ENCODE peak calls at places on chromosome 11, in four cellular contexts. B is H9, X is psoas muscle, J is natural killer cell. D is an unnamed sample.

GRCh38 chr11:95301497-95301896 is 70.5 kb upstream of the SESN3 start:
- DNase-seq in B (no peak), X (no peak), J (no peak), D (no peak)

GRCh38 chr11:10937416-10937815 is 79.6 kb upstream of the ZBED5 start:
- DNase-seq in B (no peak), X (no peak), J (no peak), D (no peak)

GRCh38 chr11:125593113-125593761 is 585 bp downstream of the STT3A start:
- DNase-seq in B (no peak), X (no peak), J (no peak), D (no peak)

GRCh38 chr11:102244681-102245409 is 72.4 kb upstream of the BIRC3 start:
- DNase-seq in B (no peak), X (no peak), J (no peak), D (no peak)

GRCh38 chr11:59551651-59552521 is 40.5 kb downstream of the OR4D9 start:
- DNase-seq in B (peak), X (no peak), J (no peak), D (no peak)

GRCh38 chr11:2581931-2582435 is 117.8 kb downstream of the KCNQ1OT1 start:
- DNase-seq in B (peak), X (peak), J (peak), D (no peak)

GRCh38 chr11:67332081-67332691 is 21.2 kb downstream of the POLD4 start:
- DNase-seq in B (no peak), X (no peak), J (no peak), D (no peak)

GRCh38 chr11:118343981-118344521 is at the start of gene CD3G:
- DNase-seq in B (no peak), X (no peak), J (no peak), D (no peak)

GRCh38 chr11:70124321-70125061 is 46.4 kb downstream of the ANO1 start:
- DNase-seq in B (no peak), X (no peak), J (no peak), D (no peak)

GRCh38 chr11:92528051-92528450 is 303.4 kb downstream of the FAT3 start:
- DNase-seq in B (no peak), X (no peak), J (no peak), D (no peak)

GRCh38 chr11:135027461-135027860 is 615.4 kb upstream of the B3GAT1 start:
- DNase-seq in B (peak), X (no peak), J (no peak), D (no peak)

GRCh38 chr11:67732045-67732787 is 57.8 kb upstream of the ALDH3B2 start:
- DNase-seq in B (peak), X (peak), J (peak), D (no peak)

GRCh38 chr11:2251138-2251537 is 19.2 kb downstream of the ASCL2 start:
- DNase-seq in B (no peak), X (no peak), J (no peak), D (no peak)

GRCh38 chr11:66745356-66746235 is 16.6 kb upstream of the SPTBN2 start:
- DNase-seq in B (peak), X (no peak), J (no peak), D (no peak)

GRCh38 chr11:70661763-70662501 is 263.6 kb downstream of the CTTN start:
- DNase-seq in B (peak), X (no peak), J (no peak), D (no peak)

GRCh38 chr11:27618591-27618990 is 81.7 kb downstream of the BDNF start:
- DNase-seq in B (no peak), X (no peak), J (no peak), D (no peak)

GRCh38 chr11:134313379-134313778 is 18.4 kb upstream of the GLB1L2 start:
- DNase-seq in B (no peak), X (no peak), J (no peak), D (no peak)

GRCh38 chr11:62001450-62002178 is 34.2 kb upstream of the FTH1 start:
- DNase-seq in B (no peak), X (no peak), J (no peak), D (no peak)

GRCh38 chr11:84232511-84232910 is 946.3 kb upstream of the CCDC90B start:
- DNase-seq in B (no peak), X (no peak), J (no peak), D (no peak)

GRCh38 chr11:17788084-17788483 is 53.5 kb downstream of the KCNC1 start:
- DNase-seq in B (no peak), X (peak), J (no peak), D (no peak)

GRCh38 chr11:119933164-119933563 is 204.2 kb upstream of the NECTIN1 start:
- DNase-seq in B (no peak), X (no peak), J (no peak), D (no peak)

GRCh38 chr11:85627332-85627997 is at the start of gene DLG2:
- DNase-seq in B (no peak), X (no peak), J (peak), D (no peak)

GRCh38 chr11:117744471-117745280 is 52.3 kb downstream of the DSCAML1 start:
- DNase-seq in B (no peak), X (no peak), J (no peak), D (no peak)

GRCh38 chr11:116217006-116217405 is 555.8 kb downstream of the BUD13 start:
- DNase-seq in B (no peak), X (no peak), J (no peak), D (no peak)

GRCh38 chr11:13883042-13883441 is 79.5 kb upstream of the SPON1 start:
- DNase-seq in B (no peak), X (no peak), J (no peak), D (no peak)

GRCh38 chr11:134385171-134385570 is 26.9 kb downstream of the B3GAT1 start:
- DNase-seq in B (no peak), X (no peak), J (no peak), D (no peak)

GRCh38 chr11:50246699-50247098 is 214.0 kb downstream of the OR4C45 start:
- DNase-seq in B (no peak), X (no peak), J (no peak), D (no peak)

GRCh38 chr11:9980931-9981330 is 313.1 kb downstream of the SBF2 start:
- DNase-seq in B (no peak), X (no peak), J (no peak), D (no peak)

GRCh38 chr11:1193326-1194230 is 29.3 kb upstream of the MUC5B start:
- DNase-seq in B (peak), X (peak), J (peak), D (peak)

GRCh38 chr11:120197254-120197891 is 13.5 kb upstream of the OAF start:
- DNase-seq in B (peak), X (peak), J (no peak), D (no peak)

GRCh38 chr11:119198925-119199324 is 7.2 kb upstream of the CBL start:
- DNase-seq in B (no peak), X (no peak), J (no peak), D (no peak)

GRCh38 chr11:113351490-113351889 is 36.1 kb upstream of the ANKK1 start:
- DNase-seq in B (no peak), X (no peak), J (no peak), D (no peak)

GRCh38 chr11:134630896-134631295 is 218.9 kb upstream of the B3GAT1 start:
- DNase-seq in B (no peak), X (no peak), J (no peak), D (peak)

GRCh38 chr11:34356918-34357645 is 728 bp downstream of the ABTB2 start:
- DNase-seq in B (peak), X (peak), J (peak), D (peak)

GRCh38 chr11:110947100-110947499 is 234.9 kb upstream of the ARHGAP20 start:
- DNase-seq in B (no peak), X (peak), J (no peak), D (no peak)

GRCh38 chr11:20865161-20865560 is 195.8 kb downstream of the NELL1 start:
- DNase-seq in B (no peak), X (no peak), J (no peak), D (no peak)

GRCh38 chr11:34754171-34754823 is 133.4 kb downstream of the EHF start:
- DNase-seq in B (no peak), X (no peak), J (no peak), D (no peak)

DNA sequence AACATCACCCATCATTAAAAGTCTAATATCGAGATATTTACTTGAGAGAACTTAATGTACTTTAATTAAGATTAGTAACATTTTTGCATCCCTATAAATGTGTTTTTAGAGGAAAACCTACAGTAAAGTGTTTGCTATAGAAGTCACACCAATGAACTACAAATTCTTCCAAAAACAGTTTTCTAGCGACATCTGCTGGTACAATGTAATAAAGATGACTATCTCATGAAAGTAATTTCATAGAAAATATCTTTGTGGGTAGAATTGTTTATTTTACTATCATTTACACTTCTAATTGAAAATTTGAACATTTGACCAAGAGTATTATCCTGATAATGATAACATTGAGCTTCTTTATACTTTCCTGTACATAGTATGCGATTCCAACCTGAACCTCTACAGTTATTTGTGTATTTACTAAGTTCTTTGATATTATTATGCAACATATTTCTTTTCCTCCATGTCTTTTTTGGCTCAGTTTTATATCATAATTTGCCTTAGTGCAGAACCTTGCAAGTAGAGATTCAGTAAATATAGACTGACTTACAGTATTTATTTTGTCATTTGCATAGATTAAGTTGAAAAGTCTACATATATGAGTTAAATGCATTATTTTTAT is 252.7 kb downstream of the TMEM135 start:
- DNase-seq in B (no peak), X (no peak), J (no peak), D (no peak)
- TF ChIP-seq CTCF in B (peak), X (peak), J (peak), D (peak)

DNA sequence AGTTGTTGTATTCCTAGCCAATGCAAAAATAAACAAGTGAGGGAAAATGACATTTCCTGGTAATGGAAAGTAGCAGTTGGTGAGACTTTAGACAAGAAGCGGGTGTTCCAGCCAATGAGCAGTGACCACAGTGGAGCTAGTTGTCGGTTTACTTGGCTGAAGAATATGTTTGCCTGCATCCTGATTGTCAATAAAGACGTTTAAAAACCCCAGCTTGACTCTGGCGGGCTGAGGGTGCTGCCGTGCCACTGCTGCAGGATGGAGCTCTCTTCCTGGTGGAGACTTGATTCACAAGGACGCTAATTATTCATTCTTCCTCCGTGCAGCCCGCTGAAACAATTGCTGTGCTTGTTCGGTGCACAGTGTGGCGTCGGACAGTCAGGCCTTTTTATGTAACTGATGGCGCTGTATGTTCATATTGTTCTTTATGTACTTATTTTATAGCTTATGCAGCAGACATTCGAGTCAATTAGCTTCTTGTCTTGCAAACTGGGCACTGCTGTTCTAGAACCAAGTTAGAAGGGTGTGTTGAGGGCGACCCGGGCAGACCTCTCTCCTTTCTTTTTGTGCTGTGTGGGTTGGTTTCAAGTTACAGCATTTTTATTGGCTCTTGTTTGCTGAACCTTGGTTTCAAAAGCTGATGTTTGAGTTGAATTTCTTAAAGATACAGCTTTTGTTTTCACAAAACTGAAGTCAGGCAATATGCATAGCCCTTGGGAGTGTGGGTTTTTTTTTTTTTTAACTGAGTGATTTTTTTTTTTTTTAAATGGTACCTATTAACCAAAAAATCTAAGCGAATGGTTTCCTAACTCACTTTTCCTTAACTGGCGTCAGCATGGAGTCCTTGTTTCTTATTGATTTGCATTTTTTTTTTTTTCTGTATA is 153.9 kb downstream of the TEAD1 start:
- DNase-seq in B (peak), X (no peak), J (no peak), D (no peak)
- TF ChIP-seq CTCF in B (no peak), X (no peak), J (no peak), D (no peak)

GRCh38 chr11:15932417-15932816 is 423.9 kb downstream of the SOX6 start:
- DNase-seq in B (no peak), X (no peak), J (no peak), D (no peak)
- TF ChIP-seq CTCF in B (no peak), X (no peak), J (no peak), D (no peak)

GRCh38 chr11:36077368-36077767 is 133.5 kb downstream of the LDLRAD3 start:
- DNase-seq in B (no peak), X (no peak), J (no peak), D (no peak)

GRCh38 chr11:36078686-36079055 is 134.8 kb downstream of the LDLRAD3 start:
- DNase-seq in B (no peak), X (no peak), J (no peak), D (no peak)

GRCh38 chr11:36075053-36075452 is 131.2 kb downstream of the LDLRAD3 start:
- DNase-seq in B (no peak), X (no peak), J (no peak), D (no peak)

GRCh38 chr11:36079911-36080310 is 136.0 kb downstream of the LDLRAD3 start:
- DNase-seq in B (no peak), X (no peak), J (no peak), D (no peak)

GRCh38 chr11:36077886-36078685 is 134.2 kb downstream of the LDLRAD3 start:
- DNase-seq in B (no peak), X (no peak), J (no peak), D (no peak)
- TF ChIP-seq CTCF in B (no peak), X (no peak), J (no peak), D (no peak)

GRCh38 chr11:48107188-48107704 is 109.4 kb upstream of the OR4B1 start:
- DNase-seq in B (no peak), X (no peak), J (no peak), D (no peak)

GRCh38 chr11:48103621-48104561 is 112.7 kb upstream of the OR4B1 start:
- DNase-seq in B (no peak), X (no peak), J (no peak), D (peak)

GRCh38 chr11:48104562-48104924 is 112.1 kb upstream of the OR4B1 start:
- DNase-seq in B (no peak), X (no peak), J (no peak), D (peak)

GRCh38 chr11:48106166-48106565 is 110.4 kb upstream of the OR4B1 start:
- DNase-seq in B (no peak), X (no peak), J (no peak), D (no peak)

DNA sequence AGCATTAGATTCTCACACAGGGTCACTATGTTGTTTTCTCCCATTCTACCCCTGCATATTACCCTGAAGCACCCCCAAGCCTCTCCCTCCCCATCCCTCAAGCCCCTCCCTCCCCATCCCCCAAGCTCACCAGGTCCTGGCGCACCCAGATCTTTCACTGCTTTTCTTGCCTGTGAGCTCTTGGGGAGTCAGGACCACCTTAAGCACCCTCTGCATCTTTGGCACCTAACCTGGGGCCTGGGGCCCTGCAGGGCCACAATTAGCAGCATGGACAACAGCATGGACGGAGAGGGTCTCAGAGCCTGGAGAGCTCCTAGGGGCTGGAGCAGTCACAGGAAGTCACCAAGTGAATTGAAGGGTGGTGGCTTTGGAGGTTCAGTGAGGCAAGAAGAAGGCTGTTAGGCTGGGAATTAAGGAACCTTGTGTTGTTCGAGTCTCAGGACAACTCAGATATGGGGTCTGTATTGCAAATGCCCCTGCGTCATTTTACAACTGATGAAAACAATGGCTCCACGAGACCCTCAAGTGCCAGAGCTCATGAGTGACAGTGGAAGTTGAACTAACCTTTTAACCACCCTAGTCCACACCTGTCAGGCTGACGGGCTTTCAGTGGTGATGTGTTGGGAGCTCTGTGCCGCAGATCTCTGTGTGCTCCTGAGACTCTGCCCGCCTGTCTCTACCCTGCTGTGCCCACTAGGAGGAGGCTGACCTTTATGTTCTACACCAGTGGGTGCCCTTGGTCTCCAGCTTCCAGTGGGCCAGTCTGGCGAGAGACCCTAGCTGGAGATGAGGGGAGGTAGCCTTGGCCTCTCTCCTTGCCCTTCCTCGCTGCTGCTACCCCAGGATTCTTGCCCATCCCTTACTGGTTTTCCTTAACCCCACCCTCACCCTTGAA is 111.3 kb upstream of the OR4B1 start:
- DNase-seq in B (no peak), X (no peak), J (no peak), D (peak)
- TF ChIP-seq CTCF in B (no peak), X (no peak), J (no peak), D (no peak)

GRCh38 chr11:46446343-46446751 is 54.8 kb upstream of the CHRM4 start:
- DNase-seq in B (no peak), X (no peak), J (no peak), D (no peak)
- TF ChIP-seq CTCF in B (peak), X (peak), J (no peak), D (no peak)

DNA sequence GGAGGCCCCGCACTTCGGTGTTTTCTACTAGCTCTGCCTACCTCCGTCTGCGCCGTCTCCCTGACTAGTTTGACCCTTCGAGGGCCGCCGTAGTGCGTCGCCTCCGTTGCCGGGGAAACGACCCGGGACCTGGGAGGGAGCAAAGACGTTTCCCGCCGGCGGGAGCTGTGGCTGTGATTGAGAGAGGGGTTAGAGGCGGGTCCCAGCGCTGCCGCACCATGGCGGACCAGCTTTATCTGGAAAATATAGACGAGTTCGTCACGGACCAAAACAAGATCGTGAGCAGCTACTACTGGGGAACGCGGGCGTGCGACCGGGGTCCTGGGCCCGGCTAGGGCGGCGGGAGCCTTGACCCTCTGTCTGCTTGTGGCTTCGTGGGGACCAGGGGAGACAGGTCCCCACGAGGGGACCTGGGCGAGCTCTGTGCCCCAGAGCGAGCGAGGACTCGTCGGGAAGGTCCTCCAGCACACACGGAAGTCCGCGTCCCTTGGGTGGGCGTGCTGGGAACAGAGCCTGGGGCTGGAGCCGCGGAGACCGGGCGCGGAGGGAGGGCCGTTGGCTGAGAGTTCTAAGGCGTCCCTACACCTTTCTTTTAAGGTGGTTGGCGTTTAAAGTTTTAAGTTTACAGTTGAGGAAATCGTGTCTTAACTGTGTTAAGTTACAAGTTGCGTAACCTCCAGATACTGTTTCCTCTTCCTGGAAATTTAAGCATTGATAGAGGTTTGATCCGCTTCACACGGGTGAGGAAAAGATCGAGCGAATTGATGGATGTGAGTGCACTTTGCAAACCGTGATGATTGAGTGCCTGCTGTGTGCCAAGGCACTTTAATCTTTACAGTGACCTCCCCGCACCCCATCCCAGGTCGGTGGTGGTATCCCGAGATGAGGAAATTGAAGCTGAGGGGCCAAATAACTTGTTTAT is at the start of gene POLD3:
- DNase-seq in B (peak), X (peak), J (peak), D (peak)
- TF ChIP-seq CTCF in B (no peak), X (no peak), J (no peak), D (no peak)

GRCh38 chr11:79973701-79974626 is 533.1 kb upstream of the TENM4 start:
- DNase-seq in B (peak), X (no peak), J (no peak), D (no peak)
- TF ChIP-seq CTCF in B (no peak), X (no peak), J (no peak), D (no peak)

GRCh38 chr11:122910775-122911174 is 28.2 kb downstream of the JHY start:
- DNase-seq in B (no peak), X (no peak), J (no peak), D (no peak)
- TF ChIP-seq CTCF in B (peak), X (no peak), J (no peak), D (peak)